ENCODE peak calls at places on chromosomes 5 and 9, in nine cellular contexts. K is cerebellar cortex, A is GM12892, N is astrocyte of the spinal cord, I is tibial artery, R is hepatocyte, U is fibroblast of the aortic adventitia, E is AG08395, M is HEK293T. O is an unnamed sample.

GRCh38 chr5:88734191-88734640 is 148.8 kb downstream of the MEF2C start:
- DNase-seq in M (no peak), I (peak), A (no peak), R (no peak), U (no peak), K (no peak), N (no peak), E (no peak), O (no peak)

GRCh38 chr9:108444400-108445358 is 411.1 kb downstream of the ACTL7B start:
- DNase-seq in U (peak), I (peak), K (no peak), M (no peak), E (peak), R (peak), A (no peak), N (peak), O (peak)

GRCh38 chr9:134204991-134205578 is 40.7 kb upstream of the RNU6ATAC start:
- DNase-seq in M (no peak), I (no peak), A (no peak), R (no peak), U (peak), K (no peak), E (no peak), N (peak), O (peak)

GRCh38 chr5:170524576-170524975 is 20.8 kb downstream of the KCNIP1 start:
- DNase-seq in R (no peak), A (no peak), M (no peak), E (no peak), K (no peak), N (no peak), I (no peak), U (no peak), O (no peak)

GRCh38 chr9:18542837-18543405 is 69.0 kb downstream of the ADAMTSL1 start:
- DNase-seq in M (no peak), I (no peak), K (no peak), U (peak), R (no peak), N (peak), A (no peak), E (peak), O (peak)

GRCh38 chr5:91189480-91190332 is 193.4 kb downstream of the ARRDC3 start:
- DNase-seq in E (peak), R (peak), N (peak), A (no peak), M (no peak), K (no peak), I (peak), U (peak), O (peak)

GRCh38 chr5:54610197-54610898 is 92.8 kb downstream of the SNX18 start:
- DNase-seq in R (no peak), I (no peak), M (no peak), K (no peak), N (no peak), E (peak), U (no peak), A (no peak), O (no peak)

GRCh38 chr9:95383198-95383673 is 65.7 kb upstream of the FANCC start:
- DNase-seq in K (no peak), E (peak), A (no peak), I (no peak), R (no peak), M (no peak), U (peak), N (peak), O (peak)

GRCh38 chr5:115321309-115321708 is 24.9 kb upstream of the CCDC112 start:
- DNase-seq in K (no peak), E (peak), M (no peak), A (no peak), R (no peak), U (peak), N (no peak), I (no peak), O (no peak)

GRCh38 chr5:33470544-33470943 is 29.8 kb downstream of the TARS1 start:
- DNase-seq in U (peak), K (peak), A (no peak), I (no peak), E (no peak), M (no peak), R (peak), N (peak), O (peak)